ENCODE peak calls at places on chromosomes 2 and 18, in seven cellular contexts. K is H9, A is mesenchymal stem cell, Y is mesendoderm, L is neuronal stem cell, Z is H1, U is IMR-90. J is an unnamed sample.

GRCh38 chr18:13219576-13219975 is 1.0 kb downstream of the LDLRAD4 start:
- DNase-seq in K (no peak), A (no peak), Y (no peak), L (no peak), Z (no peak), U (no peak), J (no peak)

GRCh38 chr18:73669299-73669698 is 478.3 kb downstream of the FBXO15 start:
- DNase-seq in K (no peak), A (peak), Y (no peak), L (no peak), Z (no peak), U (peak), J (no peak)

GRCh38 chr2:88639865-88640264 is 12.6 kb upstream of the EIF2AK3 start:
- DNase-seq in K (no peak), A (no peak), Y (no peak), L (no peak), Z (no peak), U (no peak), J (no peak)

GRCh38 chr2:186590538-186591441 is 934 bp downstream of the ITGAV start:
- DNase-seq in K (no peak), A (peak), Y (peak), L (no peak), Z (no peak), U (peak), J (peak)

GRCh38 chr2:42046819-42047487 is 868 bp upstream of the PKDCC start:
- DNase-seq in K (peak), A (peak), Y (peak), L (peak), Z (no peak), U (no peak), J (no peak)

GRCh38 chr2:9914384-9915065 is 37.0 kb upstream of the GRHL1 start:
- DNase-seq in K (no peak), A (peak), Y (peak), L (no peak), Z (no peak), U (peak), J (peak)

GRCh38 chr2:230330725-230331124 is 3.7 kb downstream of the SP140L start:
- DNase-seq in K (no peak), A (peak), Y (no peak), L (no peak), Z (no peak), U (peak), J (peak)

GRCh38 chr18:58229162-58229561 is 185.1 kb downstream of the NEDD4L start:
- DNase-seq in K (no peak), A (no peak), Y (no peak), L (no peak), Z (no peak), U (no peak), J (no peak)

GRCh38 chr2:119049968-119050657 is 108.1 kb downstream of the MARCO start:
- DNase-seq in K (peak), A (no peak), Y (peak), L (no peak), Z (no peak), U (no peak), J (no peak)

GRCh38 chr2:219335373-219335786 is 2.8 kb upstream of the RESP18 start:
- DNase-seq in K (no peak), A (peak), Y (peak), L (no peak), Z (no peak), U (peak), J (no peak)

GRCh38 chr2:101500175-101500574 is 25.3 kb upstream of the RFX8 start:
- DNase-seq in K (no peak), A (no peak), Y (no peak), L (no peak), Z (no peak), U (peak), J (no peak)

GRCh38 chr2:148926291-148926961 is 51.4 kb downstream of the KIF5C start:
- DNase-seq in K (peak), A (peak), Y (peak), L (no peak), Z (peak), U (peak), J (peak)

GRCh38 chr2:65551528-65551927 is 119.1 kb upstream of the SPRED2 start:
- DNase-seq in K (no peak), A (no peak), Y (no peak), L (no peak), Z (no peak), U (no peak), J (no peak)

GRCh38 chr2:162072976-162073775 is 839 bp downstream of the DPP4 start:
- DNase-seq in K (no peak), A (peak), Y (peak), L (no peak), Z (no peak), U (peak), J (peak)

GRCh38 chr2:60485550-60485949 is 67.9 kb downstream of the BCL11A start:
- DNase-seq in K (no peak), A (no peak), Y (no peak), L (no peak), Z (no peak), U (no peak), J (no peak)
- H3K27ac ChIP-seq in K (no peak), A (no peak), Y (no peak), L (no peak), Z (no peak), U (no peak), J (no peak)

DNA sequence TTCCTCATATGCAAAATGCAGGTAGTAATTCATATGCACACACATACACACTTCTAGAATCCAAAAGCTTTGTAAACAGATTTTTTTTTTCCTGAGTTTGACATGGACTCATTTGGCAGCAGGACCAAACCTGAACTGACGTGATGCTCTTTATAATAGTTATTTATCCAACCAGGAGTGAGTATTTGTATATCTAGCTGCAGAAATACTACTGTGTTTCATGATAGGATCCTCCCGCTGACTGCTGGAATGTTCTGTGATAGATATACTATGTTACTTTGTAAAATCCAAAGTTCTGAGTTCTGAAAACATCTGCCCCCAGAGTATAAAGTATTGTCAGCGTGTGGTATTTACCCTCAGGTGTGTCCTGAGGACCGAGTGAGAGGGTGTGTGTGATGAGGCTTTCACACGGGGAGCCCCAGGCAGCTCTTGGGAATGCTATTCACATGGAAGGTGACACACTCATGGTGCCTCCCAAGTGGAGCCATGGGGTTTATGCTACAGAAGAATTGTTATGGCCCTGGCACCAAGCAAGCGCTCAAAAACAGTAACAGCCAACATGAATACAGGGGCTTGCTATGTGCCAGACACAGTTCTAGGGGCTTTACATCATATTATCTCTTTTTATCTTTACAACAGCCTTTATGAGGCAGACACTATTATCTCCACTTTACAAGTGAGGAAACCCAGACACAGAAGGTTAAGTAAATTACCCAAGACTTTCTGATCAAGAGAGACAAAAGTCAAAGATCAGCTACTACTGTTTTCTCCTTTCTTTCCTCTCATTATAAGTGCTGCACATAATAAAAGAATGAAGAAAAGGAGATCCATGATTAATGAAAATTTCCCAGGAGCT is 16.7 kb upstream of the TXNDC2 start:
- DNase-seq in K (no peak), A (peak), Y (peak), L (no peak), Z (no peak), U (no peak), J (peak)
- H3K23ac ChIP-seq in K (no peak), A (no peak), Y (no peak), L (no peak), Z (no peak), U (peak), J (no peak)

DNA sequence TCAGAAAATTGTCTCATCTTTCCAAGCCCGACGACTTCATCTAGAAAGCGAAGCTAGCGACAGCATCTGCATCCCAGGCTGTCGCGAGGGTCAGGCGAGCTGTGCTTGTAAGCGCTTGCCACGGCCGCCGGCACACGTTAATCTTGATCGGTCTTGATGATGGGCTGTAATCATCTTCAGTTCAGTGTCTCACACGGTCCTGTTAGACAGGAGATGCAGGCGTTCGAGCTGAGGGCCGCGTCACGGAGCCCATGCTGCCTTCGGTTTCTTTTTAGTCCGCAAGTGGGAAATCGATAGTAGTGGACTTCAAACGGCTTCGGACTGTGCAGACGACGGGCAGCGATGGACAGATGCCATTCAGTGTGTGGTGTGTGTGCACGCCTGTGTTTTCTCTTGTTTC is 43.6 kb downstream of the ADI1 start:
- DNase-seq in K (no peak), A (no peak), Y (no peak), L (no peak), Z (no peak), U (no peak), J (no peak)
- H3K27ac ChIP-seq in K (no peak), A (no peak), Y (no peak), L (peak), Z (no peak), U (no peak), J (no peak)

GRCh38 chr2:200184748-200185574 is 121.5 kb upstream of the SPATS2L start:
- DNase-seq in K (no peak), A (no peak), Y (no peak), L (no peak), Z (no peak), U (no peak), J (no peak)

GRCh38 chr2:200180943-200181342 is 125.5 kb upstream of the SPATS2L start:
- DNase-seq in K (no peak), A (no peak), Y (peak), L (no peak), Z (no peak), U (no peak), J (no peak)

GRCh38 chr2:200179201-200179600 is 127.3 kb upstream of the SPATS2L start:
- DNase-seq in K (no peak), A (no peak), Y (no peak), L (no peak), Z (no peak), U (no peak), J (no peak)

GRCh38 chr2:200177971-200178911 is 128.3 kb upstream of the SPATS2L start:
- DNase-seq in K (no peak), A (no peak), Y (peak), L (no peak), Z (no peak), U (peak), J (no peak)

DNA sequence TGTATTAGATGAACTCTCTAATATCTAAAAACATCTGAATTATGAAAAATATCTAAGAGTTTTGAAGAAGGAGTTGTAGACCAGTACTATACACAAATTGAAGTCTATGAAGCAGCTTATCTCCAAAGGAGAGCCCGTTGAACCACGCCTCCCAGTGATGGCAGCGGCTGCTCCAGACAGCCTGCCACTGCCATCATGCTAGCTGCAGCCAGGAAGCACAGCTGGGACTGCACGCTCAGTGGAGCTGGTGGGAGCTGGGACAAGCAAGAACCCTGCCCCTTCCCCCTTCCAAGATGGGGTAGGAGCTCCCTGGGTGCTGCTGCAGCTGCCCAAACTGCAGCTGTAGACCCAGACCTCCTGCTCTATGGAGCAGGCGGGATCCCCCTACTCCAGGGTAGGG is 124.8 kb upstream of the SPATS2L start:
- DNase-seq in K (no peak), A (no peak), Y (no peak), L (no peak), Z (no peak), U (no peak), J (no peak)
- H3K23ac ChIP-seq in K (no peak), A (no peak), Y (no peak), L (peak), Z (no peak), U (no peak), J (no peak)

J was measured in trophoblast cell.